ENCODE peak calls at places on chromosomes 6 and 20, in five cellular contexts. X is IMR-90, M is H9, A is neuronal stem cell, S is trophoblast cell. W is an unnamed sample.

GRCh38 chr6:10961837-10962236 is 75.0 kb downstream of the SYCP2L start:
- DNase-seq in A (no peak), S (no peak), M (no peak), X (no peak), W (no peak)

GRCh38 chr6:56226946-56227879 is 20.2 kb downstream of the COL21A1 start:
- DNase-seq in S (no peak), A (no peak), X (peak; percentile 46), M (no peak), W (peak; percentile 45)

GRCh38 chr20:4876301-4876700 is 125.0 kb downstream of the SLC23A2 start:
- DNase-seq in X (no peak), A (no peak), M (no peak), S (no peak), W (no peak)

GRCh38 chr6:132715204-132715603 is 1.3 kb upstream of the VNN1 start:
- DNase-seq in S (peak; percentile 88), X (peak; percentile 76), M (peak; percentile 87), A (peak; percentile 29), W (peak; percentile 83)

GRCh38 chr6:16683524-16684194 is 77.6 kb downstream of the ATXN1 start:
- DNase-seq in X (peak; percentile 56), S (peak; percentile 53), A (no peak), M (no peak), W (peak; percentile 76)

GRCh38 chr6:112651239-112651638 is 304.1 kb downstream of the RFPL4B start:
- DNase-seq in S (no peak), X (no peak), A (no peak), M (no peak), W (no peak)

GRCh38 chr20:33291830-33292355 is 8.9 kb downstream of the BPIFB1 start:
- DNase-seq in A (peak; percentile 56), M (peak; percentile 86), X (no peak), S (peak; percentile 82), W (peak; percentile 7)

GRCh38 chr6:105359419-105360366 is 43.2 kb downstream of the PREP start:
- DNase-seq in S (peak; percentile 78), M (no peak), A (no peak), X (peak; percentile 96), W (peak; percentile 85)

GRCh38 chr6:52496609-52497008 is 76.5 kb downstream of the EFHC1 start:
- DNase-seq in X (no peak), S (no peak), A (no peak), M (no peak), W (no peak)

GRCh38 chr6:148367418-148368024 is 24.9 kb downstream of the SASH1 start:
- DNase-seq in S (peak; percentile 38), A (no peak), M (peak; percentile 56), X (peak; percentile 75), W (peak; percentile 85)

GRCh38 chr20:56361888-56362287 is 3.1 kb downstream of the FAM210B start:
- DNase-seq in S (no peak), M (no peak), A (no peak), X (no peak), W (no peak)

GRCh38 chr6:21198032-21198640 is 395.4 kb upstream of the SOX4 start:
- DNase-seq in M (no peak), S (no peak), A (no peak), X (no peak), W (no peak)

GRCh38 chr20:38609828-38610227 is 8.2 kb downstream of the ARHGAP40 start:
- DNase-seq in A (no peak), S (no peak), M (no peak), X (no peak), W (no peak)
- H3K27ac ChIP-seq in A (no peak overlapping the region), S (no peak overlapping the region), M (no peak overlapping the region), X (no peak overlapping the region), W (no peak overlapping the region)

GRCh38 chr6:139521338-139521737 is 146.9 kb upstream of the CITED2 start:
- DNase-seq in X (no peak), A (no peak), S (no peak), M (no peak), W (no peak)
- H3K4ac ChIP-seq in X (peak overlapping the region; percentile 19), A (no peak overlapping the region), S (no peak overlapping the region), M (no peak overlapping the region), W (no peak overlapping the region)

GRCh38 chr6:14375940-14376339 is 258.4 kb downstream of the CD83 start:
- DNase-seq in A (no peak), S (no peak), M (no peak), X (no peak), W (no peak)
- H3K27ac ChIP-seq in A (no peak overlapping the region), S (no peak overlapping the region), M (no peak overlapping the region), X (no peak overlapping the region), W (no peak overlapping the region)

GRCh38 chr20:23588434-23589403 is 17.0 kb downstream of the CST9 start:
- DNase-seq in A (no peak), M (no peak), S (no peak), X (no peak), W (no peak)
- H3K4ac ChIP-seq in A (no peak overlapping the region), M (no peak overlapping the region), S (no peak overlapping the region), X (no peak overlapping the region), W (no peak overlapping the region)

W was measured in mesenchymal stem cell.